ENCODE peak calls at places on chromosomes 13 and 19, in nine cellular contexts. One of them, this sample, is unnamed.

GRCh38 chr19:49524812-49525455 is 2.9 kb upstream of the RCN3 start:
- DNase-seq in SW480: no peak
- DNase-seq in left cardiac atrium: no peak
- DNase-seq in AG04450: no peak
- DNase-seq in CD4-positive, alpha-beta memory T cell: no peak
- DNase-seq in activated effector memory CD4-positive, alpha-beta T cell treated with Interleukin-2 at 50 U/mL for 16 hours: no peak
- DNase-seq in RCC 7860: no peak
- DNase-seq in tibial artery: no peak
- DNase-seq in ELF-1: no peak
- DNase-seq in this sample: no peak

GRCh38 chr19:40612831-40613668 is 11.9 kb downstream of the LTBP4 start:
- DNase-seq in SW480: no peak
- DNase-seq in left cardiac atrium: peak
- DNase-seq in AG04450: no peak
- DNase-seq in CD4-positive, alpha-beta memory T cell: peak
- DNase-seq in activated effector memory CD4-positive, alpha-beta T cell treated with Interleukin-2 at 50 U/mL for 16 hours: peak
- DNase-seq in RCC 7860: no peak
- DNase-seq in tibial artery: no peak
- DNase-seq in ELF-1: peak
- DNase-seq in this sample: no peak

GRCh38 chr19:56637976-56638555 is 4.9 kb upstream of the SMIM17 start:
- DNase-seq in SW480: peak
- DNase-seq in left cardiac atrium: peak
- DNase-seq in AG04450: peak
- DNase-seq in CD4-positive, alpha-beta memory T cell: peak
- DNase-seq in activated effector memory CD4-positive, alpha-beta T cell treated with Interleukin-2 at 50 U/mL for 16 hours: no peak
- DNase-seq in RCC 7860: no peak
- DNase-seq in tibial artery: no peak
- DNase-seq in ELF-1: peak
- DNase-seq in this sample: peak

GRCh38 chr13:20828540-20829364 is 55.0 kb upstream of the EEF1AKMT1 start:
- DNase-seq in SW480: peak
- DNase-seq in left cardiac atrium: no peak
- DNase-seq in AG04450: no peak
- DNase-seq in CD4-positive, alpha-beta memory T cell: peak
- DNase-seq in activated effector memory CD4-positive, alpha-beta T cell treated with Interleukin-2 at 50 U/mL for 16 hours: no peak
- DNase-seq in RCC 7860: peak
- DNase-seq in tibial artery: no peak
- DNase-seq in ELF-1: peak
- DNase-seq in this sample: no peak

GRCh38 chr13:49184621-49185020 is 35.5 kb upstream of the MLNR start:
- DNase-seq in SW480: no peak
- DNase-seq in left cardiac atrium: no peak
- DNase-seq in AG04450: no peak
- DNase-seq in CD4-positive, alpha-beta memory T cell: no peak
- DNase-seq in activated effector memory CD4-positive, alpha-beta T cell treated with Interleukin-2 at 50 U/mL for 16 hours: no peak
- DNase-seq in RCC 7860: no peak
- DNase-seq in tibial artery: no peak
- DNase-seq in ELF-1: peak
- DNase-seq in this sample: no peak

GRCh38 chr13:71864094-71864980 is 2.7 kb downstream of the DACH1 start:
- DNase-seq in SW480: peak
- DNase-seq in left cardiac atrium: peak
- DNase-seq in AG04450: no peak
- DNase-seq in CD4-positive, alpha-beta memory T cell: no peak
- DNase-seq in activated effector memory CD4-positive, alpha-beta T cell treated with Interleukin-2 at 50 U/mL for 16 hours: no peak
- DNase-seq in RCC 7860: no peak
- DNase-seq in tibial artery: no peak
- DNase-seq in ELF-1: peak
- DNase-seq in this sample: no peak

GRCh38 chr13:37960427-37960826 is 90.9 kb upstream of the TRPC4 start:
- DNase-seq in SW480: no peak
- DNase-seq in left cardiac atrium: no peak
- DNase-seq in AG04450: no peak
- DNase-seq in CD4-positive, alpha-beta memory T cell: no peak
- DNase-seq in activated effector memory CD4-positive, alpha-beta T cell treated with Interleukin-2 at 50 U/mL for 16 hours: no peak
- DNase-seq in RCC 7860: no peak
- DNase-seq in tibial artery: no peak
- DNase-seq in ELF-1: no peak
- DNase-seq in this sample: no peak

GRCh38 chr19:30670562-30671513 is 298.7 kb downstream of the ZNF536 start:
- DNase-seq in SW480: no peak
- DNase-seq in left cardiac atrium: no peak
- DNase-seq in AG04450: no peak
- DNase-seq in CD4-positive, alpha-beta memory T cell: no peak
- DNase-seq in activated effector memory CD4-positive, alpha-beta T cell treated with Interleukin-2 at 50 U/mL for 16 hours: no peak
- DNase-seq in RCC 7860: no peak
- DNase-seq in tibial artery: no peak
- DNase-seq in ELF-1: no peak
- DNase-seq in this sample: no peak

GRCh38 chr19:46447824-46448223 is 19.1 kb upstream of the PNMA8C start:
- DNase-seq in SW480: no peak
- DNase-seq in left cardiac atrium: no peak
- DNase-seq in AG04450: no peak
- DNase-seq in CD4-positive, alpha-beta memory T cell: no peak
- DNase-seq in activated effector memory CD4-positive, alpha-beta T cell treated with Interleukin-2 at 50 U/mL for 16 hours: no peak
- DNase-seq in RCC 7860: no peak
- DNase-seq in tibial artery: peak
- DNase-seq in ELF-1: no peak
- DNase-seq in this sample: no peak

GRCh38 chr19:50415661-50416033 is 3.1 kb upstream of the SPIB start:
- DNase-seq in SW480: no peak
- DNase-seq in left cardiac atrium: no peak
- DNase-seq in AG04450: no peak
- DNase-seq in CD4-positive, alpha-beta memory T cell: no peak
- DNase-seq in activated effector memory CD4-positive, alpha-beta T cell treated with Interleukin-2 at 50 U/mL for 16 hours: no peak
- DNase-seq in RCC 7860: no peak
- DNase-seq in tibial artery: no peak
- DNase-seq in ELF-1: no peak
- DNase-seq in this sample: no peak

This sample was measured in dorsolateral prefrontal cortex.